ENCODE peak calls at places on chromosomes 4 and X, in seven cellular contexts. C, U, D, O, R, G and L are unnamed samples.

GRCh38 chr4:4415107-4415805 is 28.4 kb downstream of the NSG1 start:
- DNase-seq in O (no peak), U (no peak), D (no peak), C (no peak), R (peak; percentile 30), G (no peak), L (no peak)

GRCh38 chr4:177087060-177087459 is 222.6 kb upstream of the NEIL3 start:
- DNase-seq in G (no peak), U (no peak), D (no peak), R (no peak), C (no peak), O (no peak), L (no peak)

GRCh38 chr4:121192500-121192899 is 28.4 kb upstream of the TNIP3 start:
- DNase-seq in O (peak; percentile 33), C (peak; percentile 38), D (no peak), G (peak; percentile 15), R (no peak), U (peak; percentile 49), L (peak; percentile 60)

GRCh38 chrX:20212486-20213089 is 54.1 kb downstream of the RPS6KA3 start:
- DNase-seq in O (no peak), C (no peak), R (no peak), D (no peak), U (no peak), G (no peak), L (no peak)

GRCh38 chr4:130714006-130714405 is 1618.1 kb downstream of the C4orf33 start:
- DNase-seq in R (no peak), G (no peak), C (no peak), O (no peak), D (no peak), U (no peak), L (no peak)

GRCh38 chr4:183563874-183564273 is 59.0 kb downstream of the ING2 start:
- DNase-seq in G (no peak), O (no peak), C (peak; percentile 83), U (no peak), D (peak; percentile 58), R (no peak), L (peak; percentile 19)

GRCh38 chrX:133749951-133750350 is 235.4 kb downstream of the GPC3 start:
- DNase-seq in U (no peak), O (no peak), C (no peak), R (no peak), D (no peak), G (no peak), L (no peak)

GRCh38 chr4:87105101-87105852 is 115.1 kb downstream of the KLHL8 start:
- DNase-seq in O (no peak), C (no peak), D (no peak), R (no peak), U (no peak), G (no peak), L (no peak)

GRCh38 chrX:115892787-115893671 is 277.5 kb upstream of the AGTR2 start:
- DNase-seq in C (peak; percentile 93), G (peak; percentile 70), D (peak; percentile 68), R (no peak), U (peak; percentile 76), O (peak; percentile 40), L (peak; percentile 72)

GRCh38 chr4:150909116-150909515 is 106.0 kb downstream of the LRBA start:
- DNase-seq in C (no peak), D (no peak), U (no peak), G (no peak), O (no peak), R (no peak), L (no peak)